ENCODE peak calls at places on chromosomes 5 and 9, in four cellular contexts. S is AG09309, C is cardiac fibroblast, R is mammary epithelial cell. T is an unnamed sample.

GRCh38 chr5:42514759-42515158 is 91.5 kb downstream of the GHR start:
- DNase-seq in S (no peak), C (no peak), R (peak; percentile 7), T (no peak)

GRCh38 chr5:926416-927171 is 33.9 kb downstream of the TRIP13 start:
- DNase-seq in S (no peak), C (peak; percentile 45), R (no peak), T (no peak)

GRCh38 chr5:172407861-172408260 is 46.5 kb downstream of the SH3PXD2B start:
- DNase-seq in C (peak; percentile 56), S (peak; percentile 37), R (peak; percentile 78), T (no peak)

GRCh38 chr5:160479926-160480325 is 58.3 kb downstream of the PTTG1 start:
- DNase-seq in C (peak; percentile 59), S (peak; percentile 67), R (peak; percentile 53), T (no peak)

GRCh38 chr9:137255448-137256114 is 454 bp downstream of the NELFB start:
- DNase-seq in S (no peak), R (peak; percentile 53), C (peak; percentile 45), T (no peak)

GRCh38 chr9:112015736-112016135 is 119.1 kb downstream of the UGCG start:
- DNase-seq in S (no peak), R (no peak), C (no peak), T (no peak)

GRCh38 chr5:87020099-87020934 is 247.4 kb upstream of the RASA1 start:
- DNase-seq in C (peak; percentile 35), S (no peak), R (peak; percentile 13), T (no peak)

GRCh38 chr9:136225748-136226679 is 19.6 kb downstream of the QSOX2 start:
- DNase-seq in C (peak; percentile 57), R (peak; percentile 63), S (no peak), T (peak; percentile 35)

GRCh38 chr5:169298193-169298592 is 2.7 kb downstream of the SLIT3 start:
- DNase-seq in R (peak; percentile 10), C (no peak), S (no peak), T (no peak)

GRCh38 chr5:111635946-111636315 is 121.1 kb downstream of the NREP start:
- DNase-seq in S (peak; percentile 55), C (peak; percentile 68), R (no peak), T (no peak)

GRCh38 chr5:105670586-105670985 is 2000.2 kb downstream of the EFNA5 start:
- DNase-seq in C (no peak), S (no peak), R (peak; percentile 0), T (no peak)

GRCh38 chr5:96752341-96753016 is 55.3 kb downstream of the ERAP1 start:
- DNase-seq in S (peak; percentile 35), R (peak; percentile 12), C (peak; percentile 81), T (no peak)

GRCh38 chr5:77906806-77907205 is 130.7 kb upstream of the TBCA start:
- DNase-seq in C (peak; percentile 27), S (no peak), R (peak; percentile 77), T (no peak)

GRCh38 chr9:27539479-27540441 is 10.1 kb upstream of the MOB3B start:
- DNase-seq in C (peak; percentile 85), S (no peak), R (peak; percentile 45), T (no peak)

GRCh38 chr5:151447174-151448037 is at the start of gene SLC36A1:
- DNase-seq in C (peak; percentile 91), S (peak; percentile 40), R (peak; percentile 83), T (peak; percentile 97)

GRCh38 chr5:19241690-19242089 is 746.3 kb downstream of the CDH18 start:
- DNase-seq in C (no peak), R (peak; percentile 8), S (no peak), T (no peak)

GRCh38 chr5:10892911-10893215 is 131.8 kb upstream of the DAP start:
- DNase-seq in S (no peak), R (no peak), C (no peak), T (no peak)

GRCh38 chr5:83472508-83473343 is 1.2 kb downstream of the VCAN start:
- DNase-seq in R (peak; percentile 27), C (peak; percentile 55), S (no peak), T (no peak)

GRCh38 chr9:136753371-136754058 is 4.5 kb downstream of the LCN8 start:
- DNase-seq in R (no peak), C (no peak), S (no peak), T (no peak)

GRCh38 chr5:99004960-99005359 is 76.2 kb upstream of the CHD1 start:
- DNase-seq in R (peak; percentile 19), C (no peak), S (no peak), T (no peak)

GRCh38 chr5:110769282-110769681 is 30.5 kb downstream of the SLC25A46 start:
- DNase-seq in S (peak; percentile 72), R (peak; percentile 35), C (peak; percentile 75), T (no peak)

GRCh38 chr5:158903006-158903405 is 196.7 kb downstream of the EBF1 start:
- DNase-seq in S (no peak), R (no peak), C (no peak), T (no peak)

GRCh38 chr9:27888661-27889295 is 315.5 kb upstream of the C9orf72 start:
- DNase-seq in R (peak; percentile 35), S (no peak), C (no peak), T (no peak)

GRCh38 chr5:179307931-179308471 is 37.3 kb downstream of the ADAMTS2 start:
- DNase-seq in R (no peak), C (no peak), S (no peak), T (no peak)

GRCh38 chr5:39256472-39256871 is 37.1 kb upstream of the FYB1 start:
- DNase-seq in R (peak; percentile 96), C (peak; percentile 46), S (peak; percentile 66), T (no peak)

GRCh38 chr5:110333384-110333783 is 393.1 kb downstream of the TMEM232 start:
- DNase-seq in R (no peak), C (peak; percentile 14), S (no peak), T (no peak)

GRCh38 chr5:92119110-92119509 is 736.0 kb upstream of the ARRDC3 start:
- DNase-seq in S (no peak), C (no peak), R (no peak), T (no peak)

GRCh38 chr9:122031806-122032205 is 61.3 kb downstream of the TTLL11 start:
- DNase-seq in C (no peak), R (no peak), S (no peak), T (no peak)

GRCh38 chr5:32505718-32506117 is 61.2 kb upstream of the ZFR start:
- DNase-seq in C (peak; percentile 91), R (peak; percentile 31), S (peak; percentile 63), T (no peak)

GRCh38 chr5:32562841-32563240 is 22.5 kb upstream of the SUB1 start:
- DNase-seq in R (no peak), C (peak; percentile 18), S (no peak), T (no peak)

DNA sequence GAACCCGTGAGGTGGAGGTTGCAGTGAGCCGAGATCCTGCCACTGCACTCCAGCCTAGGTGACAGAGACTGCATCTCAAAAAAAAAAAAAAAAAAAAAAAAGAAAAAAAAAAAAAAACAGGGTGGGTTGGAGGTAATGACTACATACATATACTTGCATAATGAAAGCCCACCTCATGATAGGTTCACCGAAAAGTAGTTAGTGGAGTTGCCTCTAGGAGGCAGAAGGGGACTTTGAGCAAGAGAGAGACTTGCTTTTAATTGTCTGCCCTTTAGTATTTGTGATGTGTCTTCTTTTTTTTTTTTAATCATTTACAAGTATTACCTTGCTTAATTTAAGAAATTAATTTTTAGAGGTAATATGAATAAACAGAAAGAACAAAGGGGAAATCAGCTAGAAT is 99.8 kb downstream of the PPARGC1B start:
- DNase-seq in R (no peak), C (no peak), S (no peak), T (no peak)
- TF ChIP-seq CTCF in R (peak; percentile 14), C (peak; percentile 20), S (no peak), T (no peak)

GRCh38 chr9:116284518-116284917 is 130.9 kb downstream of the PAPPA start:
- DNase-seq in C (no peak), R (no peak), S (no peak), T (no peak)
- TF ChIP-seq CTCF in C (no peak), R (no peak), S (no peak), T (no peak)

GRCh38 chr5:7762267-7762666 is 88.7 kb downstream of the CFAP90 start:
- DNase-seq in C (no peak), S (no peak), R (no peak), T (no peak)
- TF ChIP-seq CTCF in C (no peak), S (no peak), R (no peak), T (no peak)

GRCh38 chr5:28374492-28374934 is 1336.1 kb upstream of the CDH9 start:
- DNase-seq in R (peak; percentile 53), C (no peak), S (no peak), T (no peak)
- TF ChIP-seq CTCF in R (no peak), C (no peak), S (no peak), T (no peak)

GRCh38 chr9:76036762-76037161 is 146.3 kb downstream of the PCSK5 start:
- DNase-seq in C (no peak), R (no peak), S (no peak), T (no peak)
- TF ChIP-seq CTCF in C (no peak), R (no peak), S (no peak), T (no peak)

DNA sequence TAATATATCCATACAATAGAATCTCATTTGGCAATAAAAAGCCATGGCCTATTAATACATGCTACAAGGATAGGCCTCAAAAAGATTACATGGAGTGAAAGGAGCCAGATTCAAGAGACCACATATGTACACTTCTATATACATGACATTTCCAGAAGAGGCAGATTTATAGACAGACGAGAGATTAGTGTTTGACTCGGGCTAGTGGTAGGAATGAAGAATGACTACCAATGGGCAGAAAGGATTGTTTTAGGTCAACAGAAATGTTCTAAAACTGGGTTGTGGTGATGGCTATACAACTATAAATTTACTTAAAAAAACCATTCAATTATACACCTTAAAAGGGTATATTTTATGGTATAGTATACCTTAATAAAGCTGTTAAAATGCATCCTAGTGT is 41.9 kb downstream of the SETX start:
- DNase-seq in S (no peak), R (no peak), C (no peak), T (no peak)
- TF ChIP-seq CTCF in S (peak; percentile 8), R (peak; percentile 15), C (peak; percentile 38), T (no peak)

GRCh38 chr9:103731541-103731940 is 362.6 kb upstream of the SMC2 start:
- DNase-seq in R (peak; percentile 22), C (peak; percentile 7), S (no peak), T (no peak)
- TF ChIP-seq CTCF in R (no peak), C (no peak), S (no peak), T (no peak)

GRCh38 chr9:89678394-89679005 is 73.7 kb downstream of the GADD45G start:
- DNase-seq in S (no peak), C (no peak), R (no peak), T (no peak)
- TF ChIP-seq CTCF in S (no peak), C (no peak), R (no peak), T (no peak)

DNA sequence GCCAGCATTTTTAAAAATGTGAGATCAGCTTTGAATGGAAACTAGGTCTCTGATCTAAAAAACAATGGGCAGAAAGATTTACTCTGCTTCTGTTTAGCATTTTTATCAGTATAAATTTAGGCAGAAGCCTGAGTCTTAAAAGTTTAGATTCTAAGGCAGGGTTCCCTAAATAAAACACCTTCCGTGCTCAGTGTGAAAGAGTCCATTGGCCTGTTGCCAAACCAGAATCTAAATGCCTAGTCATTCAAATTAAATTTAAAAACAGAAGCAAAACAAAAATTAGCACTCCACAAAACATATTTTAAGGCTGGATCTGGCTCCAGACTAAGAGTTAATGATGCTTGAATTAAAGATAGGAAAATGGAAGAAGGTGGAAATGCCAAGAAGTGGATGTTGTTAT is 4.5 kb downstream of the TYRP1 start:
- DNase-seq in C (peak; percentile 38), R (no peak), S (no peak), T (no peak)
- TF ChIP-seq CTCF in C (no peak), R (no peak), S (no peak), T (no peak)

T was measured in omental fat pad.